ENCODE peak calls at places on chromosomes 12 and 14, in four cellular contexts. D is heart right ventricle, G is foreskin fibroblast, P is nucleus accumbens. K is an unnamed sample.

GRCh38 chr12:129720618-129721017 is 183.2 kb downstream of the TMEM132D start:
- DNase-seq in D (no peak), G (no peak), P (no peak), K (no peak)

GRCh38 chr14:68232643-68233055 is 413.1 kb downstream of the RAD51B start:
- DNase-seq in D (peak; percentile 86), G (peak; percentile 97), P (no peak), K (no peak)

GRCh38 chr14:54665938-54666337 is 99.0 kb downstream of the SAMD4A start:
- DNase-seq in D (no peak), G (no peak), P (no peak), K (no peak)

GRCh38 chr14:70585221-70585620 is 15.2 kb downstream of the MED6 start:
- DNase-seq in D (no peak), G (no peak), P (no peak), K (no peak)

GRCh38 chr14:81169711-81170103 is 51.1 kb downstream of the GTF2A1 start:
- DNase-seq in D (peak; percentile 74), G (peak; percentile 16), P (peak; percentile 22), K (peak; percentile 71)

GRCh38 chr14:69094481-69094880 is 58.4 kb downstream of the DCAF5 start:
- DNase-seq in D (no peak), G (no peak), P (no peak), K (no peak)

GRCh38 chr12:66279127-66279712 is 23.1 kb upstream of the HELB start:
- DNase-seq in D (no peak), G (no peak), P (no peak), K (no peak)

GRCh38 chr14:71339650-71340415 is 432.6 kb downstream of the PCNX1 start:
- DNase-seq in D (no peak), G (no peak), P (no peak), K (no peak)

GRCh38 chr12:22709292-22709691 is 84.3 kb downstream of the ETNK1 start:
- DNase-seq in D (no peak), G (no peak), P (no peak), K (no peak)

GRCh38 chr14:45939572-45939971 is 686.6 kb upstream of the MIS18BP1 start:
- DNase-seq in D (no peak), G (no peak), P (no peak), K (no peak)

GRCh38 chr14:35261774-35262173 is 30.4 kb upstream of the PSMA6 start:
- DNase-seq in D (no peak), G (peak; percentile 14), P (no peak), K (no peak)

GRCh38 chr12:63410197-63410596 is 258.1 kb downstream of the DPY19L2 start:
- DNase-seq in D (no peak), G (no peak), P (no peak), K (no peak)

GRCh38 chr12:128259556-128260070 is 7.4 kb upstream of the TMEM132C start:
- DNase-seq in D (no peak), G (no peak), P (no peak), K (no peak)

GRCh38 chr14:71749613-71750238 is 182.5 kb upstream of the RGS6 start:
- DNase-seq in D (no peak), G (no peak), P (no peak), K (no peak)

GRCh38 chr14:95727084-95727700 is 13.3 kb upstream of the TCL1A start:
- DNase-seq in D (no peak), G (no peak), P (no peak), K (no peak)

GRCh38 chr12:1978078-1978477 is 26.2 kb downstream of the DCP1B start:
- DNase-seq in D (no peak), G (no peak), P (no peak), K (no peak)

GRCh38 chr12:50641566-50641965 is 122.3 kb upstream of the ATF1 start:
- DNase-seq in D (no peak), G (no peak), P (no peak), K (no peak)

GRCh38 chr12:11807453-11807852 is 158.0 kb downstream of the ETV6 start:
- DNase-seq in D (no peak), G (no peak), P (no peak), K (no peak)

GRCh38 chr12:122830517-122831214 is 4.6 kb upstream of the HIP1R start:
- DNase-seq in D (no peak), G (peak; percentile 95), P (no peak), K (no peak)

GRCh38 chr14:72708708-72709475 is 185.0 kb downstream of the DPF3 start:
- DNase-seq in D (no peak), G (no peak), P (peak; percentile 42), K (no peak)

GRCh38 chr12:30278401-30278800 is 417.3 kb downstream of the IPO8 start:
- DNase-seq in D (no peak), G (no peak), P (peak; percentile 3), K (no peak)

GRCh38 chr12:54292083-54292930 is 8.5 kb downstream of the NFE2 start:
- DNase-seq in D (no peak), G (no peak), P (no peak), K (peak; percentile 80)

GRCh38 chr12:48903363-48903981 is 21.8 kb downstream of the FKBP11 start:
- DNase-seq in D (no peak), G (peak; percentile 18), P (no peak), K (no peak)

GRCh38 chr14:61031026-61031425 is 50.0 kb downstream of the SLC38A6 start:
- DNase-seq in D (no peak), G (no peak), P (no peak), K (no peak)